ENCODE peak calls at places on chromosomes 3 and 15, in seven cellular contexts. R, K, N, W, G, B and C are unnamed samples.

GRCh38 chr3:122988507-122988906 is 39.1 kb downstream of the SEMA5B start:
- DNase-seq in R (no peak), K (no peak), N (no peak), W (no peak), G (no peak), B (no peak), C (no peak)

GRCh38 chr3:127477396-127477795 is 113.1 kb downstream of the TPRA1 start:
- DNase-seq in R (no peak), K (no peak), N (no peak), W (no peak), G (no peak), B (no peak), C (no peak)

GRCh38 chr3:42225486-42226363 is 40.3 kb downstream of the CCK start:
- DNase-seq in R (no peak), K (no peak), N (no peak), W (no peak), G (no peak), B (no peak), C (no peak)

GRCh38 chr15:77548608-77549551 is 83.8 kb downstream of the LINGO1 start:
- DNase-seq in R (no peak), K (no peak), N (no peak), W (no peak), G (no peak), B (no peak), C (no peak)

GRCh38 chr15:48855501-48856440 is 22.2 kb upstream of the EID1 start:
- DNase-seq in R (peak), K (peak), N (no peak), W (no peak), G (no peak), B (no peak), C (peak)

GRCh38 chr3:195119461-195120198 is 151.3 kb downstream of the XXYLT1 start:
- DNase-seq in R (peak), K (peak), N (no peak), W (no peak), G (no peak), B (no peak), C (no peak)

GRCh38 chr3:34012102-34012461 is 213.7 kb downstream of the PDCD6IP start:
- DNase-seq in R (peak), K (peak), N (no peak), W (no peak), G (no peak), B (no peak), C (peak)

GRCh38 chr3:50165388-50166308 is 10.5 kb downstream of the SEMA3F start:
- DNase-seq in R (no peak), K (no peak), N (no peak), W (no peak), G (no peak), B (no peak), C (no peak)

GRCh38 chr3:150041877-150042276 is 71.2 kb upstream of the PFN2 start:
- DNase-seq in R (no peak), K (no peak), N (no peak), W (no peak), G (no peak), B (no peak), C (no peak)

GRCh38 chr3:196740476-196741400 is 1.1 kb downstream of the PAK2 start:
- DNase-seq in R (peak), K (peak), N (no peak), W (no peak), G (no peak), B (no peak), C (peak)

GRCh38 chr3:38455639-38456430 is 2.1 kb downstream of the ACVR2B start:
- DNase-seq in R (no peak), K (no peak), N (no peak), W (peak), G (no peak), B (no peak), C (peak)

GRCh38 chr3:35651456-35651855 is 12.1 kb downstream of the ARPP21 start:
- DNase-seq in R (no peak), K (no peak), N (no peak), W (no peak), G (no peak), B (no peak), C (no peak)

GRCh38 chr3:125317761-125318496 is 57.2 kb downstream of the ZNF148 start:
- DNase-seq in R (no peak), K (no peak), N (no peak), W (no peak), G (no peak), B (no peak), C (no peak)

GRCh38 chr3:100333970-100334339 is 602 bp upstream of the NIT2 start:
- DNase-seq in R (no peak), K (no peak), N (no peak), W (no peak), G (no peak), B (no peak), C (no peak)

GRCh38 chr3:100334340-100335136 is at the start of gene NIT2:
- DNase-seq in R (peak), K (peak), N (peak), W (peak), G (peak), B (peak), C (peak)

GRCh38 chr3:100335137-100335833 is 728 bp downstream of the NIT2 start:
- DNase-seq in R (peak), K (peak), N (no peak), W (no peak), G (no peak), B (no peak), C (no peak)

GRCh38 chr3:100331660-100332059 is 2.9 kb upstream of the NIT2 start:
- DNase-seq in R (no peak), K (no peak), N (no peak), W (no peak), G (no peak), B (no peak), C (no peak)

DNA sequence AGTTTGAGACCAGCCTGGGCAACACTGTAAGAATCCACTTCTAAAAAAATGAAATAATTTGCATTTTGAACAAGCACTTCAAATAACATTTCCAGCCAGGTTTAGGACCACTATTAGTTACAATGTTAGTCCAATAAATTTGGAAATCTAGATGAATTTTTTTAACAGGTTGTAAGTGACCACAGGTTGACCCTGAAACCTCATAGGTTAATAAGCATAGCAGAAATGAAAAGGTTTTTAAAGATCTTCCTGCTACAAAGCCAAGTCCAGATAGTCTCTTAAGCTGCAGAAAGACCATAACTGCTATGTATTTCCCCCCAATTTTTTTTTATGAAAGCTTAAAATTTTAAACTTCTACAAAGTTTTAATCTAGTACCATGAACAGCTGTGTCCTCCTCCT is 1.5 kb upstream of the NIT2 start:
- DNase-seq in R (no peak), K (no peak), N (no peak), W (no peak), G (no peak), B (no peak), C (no peak)
- TF ChIP-seq POLR2A in R (no peak), K (no peak), N (no peak), W (no peak), G (no peak), B (no peak), C (no peak)

GRCh38 chr3:133799794-133800585 is 5.6 kb upstream of the SRPRB start:
- DNase-seq in R (peak), K (peak), N (no peak), W (no peak), G (no peak), B (no peak), C (no peak)
- H3K4me3 ChIP-seq in R (no peak), K (no peak), N (no peak), W (no peak), G (no peak), B (no peak), C (no peak)

GRCh38 chr3:4985330-4986174 is 6.3 kb downstream of the BHLHE40 start:
- DNase-seq in R (peak), K (peak), N (no peak), W (no peak), G (no peak), B (no peak), C (peak)

GRCh38 chr3:4982773-4983738 is 3.8 kb downstream of the BHLHE40 start:
- DNase-seq in R (no peak), K (peak), N (no peak), W (no peak), G (no peak), B (no peak), C (peak)

GRCh38 chr3:4984511-4984864 is 5.3 kb downstream of the BHLHE40 start:
- DNase-seq in R (no peak), K (peak), N (no peak), W (no peak), G (no peak), B (no peak), C (no peak)

GRCh38 chr3:4981688-4982494 is 2.7 kb downstream of the BHLHE40 start:
- DNase-seq in R (peak), K (peak), N (no peak), W (no peak), G (no peak), B (no peak), C (peak)

GRCh38 chr3:4983739-4984510 is 4.7 kb downstream of the BHLHE40 start:
- DNase-seq in R (no peak), K (peak), N (no peak), W (no peak), G (peak), B (no peak), C (peak)
- TF ChIP-seq POLR2A in R (no peak), K (no peak), N (no peak), W (no peak), G (peak), B (no peak), C (no peak)

GRCh38 chr15:53833134-53833624 is 73.7 kb upstream of the WDR72 start:
- DNase-seq in R (peak), K (peak), N (no peak), W (peak), G (no peak), B (no peak), C (peak)
- H3K4me3 ChIP-seq in R (peak), K (no peak), N (no peak), W (no peak), G (no peak), B (no peak), C (no peak)

GRCh38 chr3:57557088-57557537 is 1.0 kb downstream of the PDE12 start:
- DNase-seq in R (peak), K (peak), N (no peak), W (no peak), G (no peak), B (no peak), C (peak)
- TF ChIP-seq POLR2A in R (no peak), K (no peak), N (no peak), W (no peak), G (no peak), B (no peak), C (no peak)

DNA sequence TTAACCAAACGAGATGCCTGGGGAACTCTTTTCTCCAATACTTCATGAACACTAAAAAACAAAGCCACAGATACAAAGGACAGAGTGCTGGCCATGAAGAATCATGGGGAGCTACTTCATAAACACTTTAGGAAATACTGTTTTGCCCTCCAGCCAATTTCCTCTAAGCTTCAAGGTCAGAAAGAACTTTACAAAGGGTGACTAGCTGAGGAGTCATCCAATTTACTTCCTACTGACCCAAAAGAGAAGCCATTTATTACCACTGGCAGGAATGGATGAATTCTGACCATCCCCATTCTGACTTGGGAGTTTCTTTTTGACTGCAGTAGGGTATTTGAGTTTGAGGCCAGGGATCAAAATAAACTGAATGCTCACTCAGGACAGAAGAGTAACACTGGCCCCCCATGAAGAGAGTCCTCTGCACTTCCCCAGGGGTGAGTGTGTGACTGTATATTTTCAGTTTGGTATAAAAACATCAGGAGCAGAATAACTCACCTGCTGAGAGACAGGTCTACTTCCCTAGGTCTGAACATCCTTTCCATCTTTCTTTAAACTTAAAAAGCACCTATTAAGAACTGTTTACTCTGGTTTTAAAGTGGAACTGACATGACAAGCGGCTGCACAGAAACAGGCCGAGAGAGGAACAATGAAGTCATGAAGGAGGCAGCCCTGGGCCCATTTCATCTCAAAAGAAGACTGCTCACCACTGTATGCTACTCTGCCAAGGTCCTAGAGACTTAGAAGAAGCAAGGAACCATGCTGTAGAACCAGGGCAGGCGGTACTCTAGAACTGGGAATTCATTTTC is 203.6 kb downstream of the TNIK start:
- DNase-seq in R (no peak), K (no peak), N (no peak), W (no peak), G (no peak), B (no peak), C (no peak)
- H3K4me3 ChIP-seq in R (no peak), K (no peak), N (no peak), W (no peak), G (no peak), B (no peak), C (no peak)

DNA sequence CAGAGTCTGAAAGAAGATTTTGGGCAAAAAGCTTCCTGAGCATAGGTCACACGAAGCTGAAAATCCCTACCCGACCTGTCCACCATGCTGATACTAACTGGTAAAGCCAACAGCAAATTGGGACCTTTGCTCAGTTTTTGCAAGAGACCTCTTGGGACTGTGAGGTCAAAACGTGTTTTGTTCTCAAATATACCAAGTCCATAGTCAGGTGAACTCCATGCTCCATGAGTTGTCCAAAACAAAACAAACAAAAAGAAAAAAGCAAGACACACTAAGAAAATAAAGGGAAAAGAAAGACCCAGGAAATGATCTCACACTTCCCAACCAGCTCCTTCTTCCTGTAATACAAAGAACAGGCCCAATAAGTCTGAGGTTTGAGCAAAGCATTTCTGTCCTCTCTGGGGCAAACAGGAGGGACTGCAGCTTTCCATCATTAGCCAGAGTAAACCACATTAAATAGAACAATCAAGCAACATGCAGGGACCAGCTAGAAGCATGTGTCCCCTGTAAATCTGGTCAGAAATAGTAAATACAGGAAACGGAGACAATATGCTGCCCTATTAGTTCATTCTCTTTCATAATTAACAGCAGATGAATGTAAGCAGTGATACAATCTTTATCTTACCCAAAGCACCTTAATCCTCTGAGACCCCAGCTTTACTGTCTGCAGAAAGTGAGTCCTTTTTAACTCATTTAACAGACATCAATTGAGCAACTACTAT is 125.0 kb upstream of the LIPC start:
- DNase-seq in R (peak), K (no peak), N (no peak), W (no peak), G (no peak), B (no peak), C (no peak)
- TF ChIP-seq POLR2A in R (no peak), K (no peak), N (no peak), W (no peak), G (no peak), B (no peak), C (no peak)

GRCh38 chr15:76253851-76254440 is 57.3 kb downstream of the ETFA start:
- DNase-seq in R (no peak), K (no peak), N (no peak), W (no peak), G (no peak), B (no peak), C (no peak)

GRCh38 chr15:76259392-76259791 is 51.9 kb downstream of the ETFA start:
- DNase-seq in R (no peak), K (no peak), N (no peak), W (no peak), G (no peak), B (no peak), C (no peak)

GRCh38 chr15:76260246-76260938 is 50.9 kb downstream of the ETFA start:
- DNase-seq in R (no peak), K (no peak), N (no peak), W (no peak), G (no peak), B (no peak), C (no peak)

DNA sequence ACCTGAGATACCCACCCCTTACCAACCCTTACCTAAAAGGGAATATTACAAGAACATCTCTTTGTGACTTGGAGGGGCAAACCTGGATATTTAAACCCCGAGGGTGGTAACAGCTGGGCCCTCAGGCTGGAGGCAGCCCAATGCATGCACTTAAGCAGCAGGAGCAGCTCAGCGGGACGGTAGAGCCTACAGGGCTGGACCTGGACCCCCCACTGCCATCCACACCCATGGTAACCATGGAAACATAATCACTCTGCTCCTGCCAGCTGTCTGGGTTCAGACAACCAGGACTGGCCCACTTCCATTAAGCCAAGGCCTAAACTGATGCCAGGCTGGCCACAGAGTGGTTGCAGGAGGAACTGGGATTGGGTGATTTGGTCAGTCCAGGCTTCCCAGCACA is 52.8 kb downstream of the ETFA start:
- DNase-seq in R (no peak), K (no peak), N (no peak), W (no peak), G (no peak), B (no peak), C (no peak)
- H3K4me3 ChIP-seq in R (no peak), K (no peak), N (no peak), W (no peak), G (no peak), B (no peak), C (no peak)

GRCh38 chr3:26106119-26106690 is 316.3 kb downstream of the OXSM start:
- DNase-seq in R (no peak), K (no peak), N (no peak), W (no peak), G (no peak), B (no peak), C (no peak)

GRCh38 chr3:26114851-26115250 is 325.0 kb downstream of the OXSM start:
- DNase-seq in R (no peak), K (no peak), N (no peak), W (no peak), G (no peak), B (no peak), C (no peak)

GRCh38 chr3:26104856-26105255 is 315.0 kb downstream of the OXSM start:
- DNase-seq in R (no peak), K (no peak), N (no peak), W (no peak), G (no peak), B (no peak), C (no peak)

GRCh38 chr3:26108846-26109489 is 319.1 kb downstream of the OXSM start:
- DNase-seq in R (no peak), K (no peak), N (no peak), W (no peak), G (no peak), B (no peak), C (no peak)
- TF ChIP-seq POLR2A in R (no peak), K (no peak), N (no peak), W (no peak), G (no peak), B (no peak), C (no peak)